ENCODE peak calls at places on chromosome 19, in seven cellular contexts. One of them, this sample, is unnamed.

GRCh38 chr19:2251577-2252480 is 2.7 kb downstream of the AMH start:
- DNase-seq in gastrocnemius medialis: no peak
- DNase-seq in cardiac muscle cell: no peak
- DNase-seq in lung: no peak
- DNase-seq in hepatocyte: no peak
- DNase-seq in fibroblast of mammary gland: no peak
- DNase-seq in CD8-positive, alpha-beta T cell: no peak
- DNase-seq in this sample: no peak

GRCh38 chr19:27858981-27859581 is 1353.9 kb downstream of the UQCRFS1 start:
- DNase-seq in gastrocnemius medialis: no peak
- DNase-seq in cardiac muscle cell: no peak
- DNase-seq in lung: no peak
- DNase-seq in hepatocyte: no peak
- DNase-seq in fibroblast of mammary gland: no peak
- DNase-seq in CD8-positive, alpha-beta T cell: no peak
- DNase-seq in this sample: no peak

GRCh38 chr19:38228005-38228377 is 4.0 kb upstream of the DPF1 start:
- DNase-seq in gastrocnemius medialis: no peak
- DNase-seq in cardiac muscle cell: no peak
- DNase-seq in lung: no peak
- DNase-seq in hepatocyte: no peak
- DNase-seq in fibroblast of mammary gland: no peak
- DNase-seq in CD8-positive, alpha-beta T cell: no peak
- DNase-seq in this sample: no peak

GRCh38 chr19:49691243-49692101 is 556 bp downstream of the CPT1C start:
- DNase-seq in gastrocnemius medialis: no peak
- DNase-seq in cardiac muscle cell: peak
- DNase-seq in lung: no peak
- DNase-seq in hepatocyte: peak
- DNase-seq in fibroblast of mammary gland: peak
- DNase-seq in CD8-positive, alpha-beta T cell: no peak
- DNase-seq in this sample: peak

GRCh38 chr19:2497186-2497585 is 21.3 kb downstream of the GADD45B start:
- DNase-seq in gastrocnemius medialis: no peak
- DNase-seq in cardiac muscle cell: no peak
- DNase-seq in lung: no peak
- DNase-seq in hepatocyte: no peak
- DNase-seq in fibroblast of mammary gland: no peak
- DNase-seq in CD8-positive, alpha-beta T cell: no peak
- DNase-seq in this sample: no peak

GRCh38 chr19:48991823-48992570 is 1.1 kb downstream of the GYS1 start:
- DNase-seq in gastrocnemius medialis: peak
- DNase-seq in cardiac muscle cell: peak
- DNase-seq in lung: peak
- DNase-seq in hepatocyte: peak
- DNase-seq in fibroblast of mammary gland: peak
- DNase-seq in CD8-positive, alpha-beta T cell: no peak
- DNase-seq in this sample: peak

GRCh38 chr19:38975861-38976271 is 324 bp upstream of the FBXO17 start:
- DNase-seq in gastrocnemius medialis: no peak
- DNase-seq in cardiac muscle cell: peak
- DNase-seq in lung: no peak
- DNase-seq in hepatocyte: peak
- DNase-seq in fibroblast of mammary gland: peak
- DNase-seq in CD8-positive, alpha-beta T cell: no peak
- DNase-seq in this sample: no peak

GRCh38 chr19:5628470-5628869 is 5.6 kb downstream of the SAFB start:
- DNase-seq in gastrocnemius medialis: no peak
- DNase-seq in cardiac muscle cell: no peak
- DNase-seq in lung: no peak
- DNase-seq in hepatocyte: no peak
- DNase-seq in fibroblast of mammary gland: peak
- DNase-seq in CD8-positive, alpha-beta T cell: no peak
- DNase-seq in this sample: peak

GRCh38 chr19:17490411-17490810 is 20.1 kb downstream of the SLC27A1 start:
- DNase-seq in gastrocnemius medialis: no peak
- DNase-seq in cardiac muscle cell: no peak
- DNase-seq in lung: no peak
- DNase-seq in hepatocyte: no peak
- DNase-seq in fibroblast of mammary gland: no peak
- DNase-seq in CD8-positive, alpha-beta T cell: peak
- DNase-seq in this sample: no peak

DNA sequence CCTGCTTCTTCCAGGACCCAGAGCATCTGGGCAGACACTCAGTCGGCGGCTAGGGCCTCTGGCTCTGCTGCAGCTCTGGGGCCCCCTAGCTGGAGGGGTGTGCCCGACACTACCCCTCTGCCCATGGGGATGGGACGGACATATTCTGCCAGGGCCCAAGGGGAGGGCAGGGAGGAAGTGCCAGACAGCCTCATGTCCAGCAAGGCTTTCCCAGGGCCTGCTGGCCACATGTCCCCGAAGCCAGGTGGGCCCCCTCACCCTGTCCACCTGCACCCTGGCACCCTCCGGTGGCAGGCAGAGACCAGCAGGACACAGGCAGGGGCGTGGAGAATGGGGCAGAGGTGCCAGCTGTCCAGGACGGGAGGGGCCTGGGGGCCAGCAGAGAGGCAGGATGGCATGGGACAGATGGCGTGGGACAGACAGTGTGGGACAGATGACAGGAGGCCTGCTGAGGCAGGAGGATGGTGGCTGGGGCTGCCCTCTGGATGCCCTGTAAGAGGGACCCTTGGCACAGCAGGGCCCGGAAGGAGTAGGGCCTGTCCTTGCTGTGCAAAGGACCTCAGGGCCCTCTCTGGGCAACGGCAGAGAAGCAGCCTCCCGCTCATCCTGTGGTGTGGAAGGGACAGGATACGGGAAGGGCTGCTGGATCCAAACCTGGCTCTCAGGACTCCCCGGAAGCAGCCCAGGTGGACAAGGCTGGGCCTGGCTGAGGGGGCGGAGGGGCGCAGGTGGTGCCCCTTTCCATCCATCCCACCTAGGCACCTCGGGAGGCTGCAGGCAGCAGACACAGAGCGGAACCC is 29.1 kb downstream of the CEBPG start:
- DNase-seq in gastrocnemius medialis: no peak
- DNase-seq in cardiac muscle cell: no peak
- DNase-seq in lung: no peak
- DNase-seq in hepatocyte: no peak
- DNase-seq in fibroblast of mammary gland: no peak
- DNase-seq in CD8-positive, alpha-beta T cell: no peak
- DNase-seq in this sample: no peak
- TF ChIP-seq CTCF in gastrocnemius medialis: no peak
- TF ChIP-seq CTCF in cardiac muscle cell: no peak
- TF ChIP-seq CTCF in lung: no peak
- TF ChIP-seq CTCF in hepatocyte: no peak
- TF ChIP-seq CTCF in fibroblast of mammary gland: no peak
- TF ChIP-seq CTCF in CD8-positive, alpha-beta T cell: no peak
- TF ChIP-seq CTCF in this sample: no peak

GRCh38 chr19:46487178-46487801 is 8.4 kb downstream of the PNMA8B start:
- DNase-seq in gastrocnemius medialis: no peak
- DNase-seq in cardiac muscle cell: no peak
- DNase-seq in lung: no peak
- DNase-seq in hepatocyte: no peak
- DNase-seq in fibroblast of mammary gland: peak
- DNase-seq in CD8-positive, alpha-beta T cell: no peak
- DNase-seq in this sample: no peak
- H3K4me3 ChIP-seq in gastrocnemius medialis: peak
- H3K4me3 ChIP-seq in cardiac muscle cell: peak
- H3K4me3 ChIP-seq in lung: no peak
- H3K4me3 ChIP-seq in hepatocyte: peak
- H3K4me3 ChIP-seq in fibroblast of mammary gland: peak
- H3K4me3 ChIP-seq in CD8-positive, alpha-beta T cell: no peak
- H3K4me3 ChIP-seq in this sample: no peak

GRCh38 chr19:18737337-18737953 is 53.7 kb downstream of the COMP start:
- DNase-seq in gastrocnemius medialis: no peak
- DNase-seq in cardiac muscle cell: no peak
- DNase-seq in lung: no peak
- DNase-seq in hepatocyte: no peak
- DNase-seq in fibroblast of mammary gland: peak
- DNase-seq in CD8-positive, alpha-beta T cell: no peak
- DNase-seq in this sample: no peak
- TF ChIP-seq CTCF in gastrocnemius medialis: no peak
- TF ChIP-seq CTCF in cardiac muscle cell: no peak
- TF ChIP-seq CTCF in lung: no peak
- TF ChIP-seq CTCF in hepatocyte: no peak
- TF ChIP-seq CTCF in fibroblast of mammary gland: no peak
- TF ChIP-seq CTCF in CD8-positive, alpha-beta T cell: no peak
- TF ChIP-seq CTCF in this sample: no peak

GRCh38 chr19:46634656-46635218 is 1.3 kb downstream of the GNG8 start:
- DNase-seq in gastrocnemius medialis: no peak
- DNase-seq in cardiac muscle cell: no peak
- DNase-seq in lung: no peak
- DNase-seq in hepatocyte: peak
- DNase-seq in fibroblast of mammary gland: no peak
- DNase-seq in CD8-positive, alpha-beta T cell: no peak
- DNase-seq in this sample: no peak
- H3K4me3 ChIP-seq in gastrocnemius medialis: peak
- H3K4me3 ChIP-seq in cardiac muscle cell: peak
- H3K4me3 ChIP-seq in lung: no peak
- H3K4me3 ChIP-seq in hepatocyte: no peak
- H3K4me3 ChIP-seq in fibroblast of mammary gland: peak
- H3K4me3 ChIP-seq in CD8-positive, alpha-beta T cell: peak
- H3K4me3 ChIP-seq in this sample: peak

This sample was measured in GM12865.